ENCODE peak calls at places on chromosomes 1 and 21, in ten cellular contexts. N, X, Z, K, C, W, S, D, I and Q are unnamed samples.

GRCh38 chr1:14140800-14141526 is 441.0 kb downstream of the PRDM2 start:
- DNase-seq in N (peak), X (no peak), Z (no peak), K (no peak), C (no peak), W (no peak), S (no peak), D (peak), I (peak), Q (no peak)

GRCh38 chr21:45285266-45285931 is 2.3 kb downstream of the POFUT2 start:
- DNase-seq in N (no peak), X (no peak), Z (no peak), K (no peak), C (no peak), W (no peak), S (no peak), D (no peak), I (peak), Q (no peak)

GRCh38 chr21:43598416-43599120 is 60.7 kb downstream of the HSF2BP start:
- DNase-seq in N (no peak), X (no peak), Z (no peak), K (no peak), C (no peak), W (no peak), S (no peak), D (no peak), I (no peak), Q (no peak)

GRCh38 chr1:242523282-242523967 is 1.1 kb downstream of the PLD5 start:
- DNase-seq in N (no peak), X (peak), Z (no peak), K (peak), C (no peak), W (no peak), S (no peak), D (no peak), I (no peak), Q (no peak)

GRCh38 chr1:64033667-64034215 is 169.7 kb upstream of the UBE2U start:
- DNase-seq in N (no peak), X (no peak), Z (no peak), K (no peak), C (no peak), W (no peak), S (no peak), D (no peak), I (peak), Q (no peak)

GRCh38 chr1:47338249-47339077 is 4.9 kb downstream of the CMPK1 start:
- DNase-seq in N (no peak), X (no peak), Z (no peak), K (no peak), C (no peak), W (no peak), S (no peak), D (no peak), I (no peak), Q (no peak)

GRCh38 chr1:220748091-220748934 is at the start of gene MTARC2:
- DNase-seq in N (no peak), X (peak), Z (no peak), K (peak), C (peak), W (no peak), S (peak), D (peak), I (peak), Q (peak)

GRCh38 chr1:60255565-60255964 is 182.0 kb upstream of the C1orf87 start:
- DNase-seq in N (no peak), X (no peak), Z (no peak), K (no peak), C (no peak), W (no peak), S (no peak), D (no peak), I (no peak), Q (peak)

GRCh38 chr1:62312698-62313097 is 6.5 kb downstream of the KANK4 start:
- DNase-seq in N (no peak), X (no peak), Z (no peak), K (no peak), C (no peak), W (no peak), S (no peak), D (no peak), I (no peak), Q (no peak)

GRCh38 chr1:48692235-48692634 is 84.5 kb downstream of the BEND5 start:
- DNase-seq in N (no peak), X (no peak), Z (no peak), K (peak), C (no peak), W (no peak), S (no peak), D (no peak), I (no peak), Q (no peak)

GRCh38 chr1:15825800-15826199 is 18.4 kb upstream of the UQCRHL start:
- DNase-seq in N (no peak), X (no peak), Z (no peak), K (no peak), C (no peak), W (no peak), S (no peak), D (no peak), I (no peak), Q (no peak)

GRCh38 chr1:13593511-13594131 is 10.0 kb downstream of the PDPN start:
- DNase-seq in N (no peak), X (no peak), Z (no peak), K (no peak), C (no peak), W (no peak), S (no peak), D (no peak), I (peak), Q (no peak)

GRCh38 chr21:28805885-28806284 is 186.8 kb downstream of the LTN1 start:
- DNase-seq in N (no peak), X (no peak), Z (no peak), K (no peak), C (no peak), W (no peak), S (no peak), D (no peak), I (peak), Q (no peak)

GRCh38 chr1:94551449-94551848 is 9.9 kb upstream of the F3 start:
- DNase-seq in N (no peak), X (no peak), Z (no peak), K (no peak), C (no peak), W (no peak), S (no peak), D (no peak), I (no peak), Q (no peak)

GRCh38 chr1:160877221-160877620 is 7.8 kb downstream of the ITLN1 start:
- DNase-seq in N (no peak), X (no peak), Z (no peak), K (no peak), C (no peak), W (peak), S (no peak), D (no peak), I (no peak), Q (no peak)